ENCODE peak calls at places on chromosome 10, in four cellular contexts. X is NCI-H1092; E is H9; V is effector memory CD8-positive, alpha-beta T cell. S is an unnamed sample.

GRCh38 chr10:35561670-35562069 is 43.5 kb upstream of the GJD4 start:
- DNase-seq in X (no peak), E (no peak), V (no peak), S (no peak)

GRCh38 chr10:88466786-88467185 is 116.3 kb downstream of the RNLS start:
- DNase-seq in X (no peak), V (no peak), E (no peak), S (no peak)

GRCh38 chr10:122147731-122148130 is 123.4 kb upstream of the BTBD16 start:
- DNase-seq in X (peak), V (no peak), E (no peak), S (no peak)

GRCh38 chr10:120999868-121000267 is 148.7 kb downstream of the WDR11 start:
- DNase-seq in X (no peak), E (no peak), V (no peak), S (no peak)

GRCh38 chr10:4266387-4267083 is 481.5 kb upstream of the KLF6 start:
- DNase-seq in X (no peak), E (no peak), V (no peak), S (no peak)

GRCh38 chr10:6327906-6328707 is 125.4 kb downstream of the PFKFB3 start:
- DNase-seq in E (no peak), V (no peak), X (no peak), S (no peak)

GRCh38 chr10:60367431-60367830 is 22.2 kb downstream of the ANK3 start:
- DNase-seq in V (no peak), E (no peak), X (no peak), S (no peak)

GRCh38 chr10:133616371-133617130 is 10.0 kb downstream of the FRG2B start:
- DNase-seq in X (no peak), V (no peak), E (no peak), S (no peak)

GRCh38 chr10:15088428-15089261 is at the start of gene ACBD7:
- DNase-seq in V (peak), E (peak), X (peak), S (peak)

GRCh38 chr10:133464582-133465031 is 10.9 kb downstream of the SCART1 start:
- DNase-seq in V (no peak), E (no peak), X (no peak), S (no peak)

GRCh38 chr10:130456616-130457015 is 320.4 kb downstream of the GLRX3 start:
- DNase-seq in E (peak), X (no peak), V (no peak), S (no peak)

GRCh38 chr10:22927661-22928403 is at the start of gene ARMC3:
- DNase-seq in E (peak), V (peak), X (peak), S (no peak)

GRCh38 chr10:71696635-71697326 is 22.8 kb downstream of the C10orf105 start:
- DNase-seq in V (peak), X (peak), E (peak), S (peak)

GRCh38 chr10:86077271-86077670 is 289.3 kb downstream of the GRID1 start:
- DNase-seq in X (no peak), E (no peak), V (no peak), S (no peak)

GRCh38 chr10:55629792-55630490 is 731.1 kb downstream of the ZWINT start:
- DNase-seq in E (peak), V (no peak), X (no peak), S (no peak)

GRCh38 chr10:22590115-22590514 is 124.3 kb downstream of the PIP4K2A start:
- DNase-seq in X (no peak), E (no peak), V (no peak), S (no peak)

GRCh38 chr10:97882142-97883091 is 32.8 kb downstream of the GOLGA7B start:
- DNase-seq in X (no peak), V (no peak), E (no peak), S (no peak)

GRCh38 chr10:1213707-1214675 is 157.8 kb downstream of the WDR37 start:
- DNase-seq in E (peak), V (no peak), X (no peak), S (no peak)

GRCh38 chr10:110567201-110568054 is at the start of gene SMC3:
- DNase-seq in V (peak), E (peak), X (peak), S (peak)

GRCh38 chr10:1056326-1057105 is at the start of gene WDR37:
- DNase-seq in V (peak), E (peak), X (peak), S (peak)

GRCh38 chr10:86752311-86752710 is 4.1 kb upstream of the BMPR1A start:
- DNase-seq in X (no peak), V (no peak), E (no peak), S (no peak)

GRCh38 chr10:69757553-69758309 is 44.0 kb upstream of the COL13A1 start:
- DNase-seq in X (no peak), E (no peak), V (no peak), S (no peak)

GRCh38 chr10:26215534-26215922 is 1.0 kb upstream of the GAD2 start:
- DNase-seq in E (no peak), X (no peak), V (no peak), S (no peak)

GRCh38 chr10:27240891-27241639 is 468 bp upstream of the ACBD5 start:
- DNase-seq in X (no peak), E (peak), V (peak), S (peak)

GRCh38 chr10:6053816-6054581 is 8.2 kb downstream of the IL2RA start:
- DNase-seq in V (no peak), E (no peak), X (no peak), S (no peak)

GRCh38 chr10:1203216-1203615 is 147.0 kb downstream of the WDR37 start:
- DNase-seq in X (no peak), E (peak), V (no peak), S (no peak)

GRCh38 chr10:12381536-12382156 is 32.3 kb downstream of the CAMK1D start:
- DNase-seq in X (no peak), E (no peak), V (no peak), S (no peak)

GRCh38 chr10:118927317-118927716 is 102.2 kb upstream of the NANOS1 start:
- DNase-seq in X (no peak), E (no peak), V (no peak), S (no peak)

GRCh38 chr10:110258542-110258941 is 46.2 kb downstream of the SMNDC1 start:
- DNase-seq in X (no peak), V (no peak), E (no peak), S (no peak)

GRCh38 chr10:117112220-117112619 is 25.9 kb downstream of the VAX1 start:
- DNase-seq in E (no peak), X (no peak), V (no peak), S (no peak)

GRCh38 chr10:110327262-110327914 is 22.7 kb upstream of the SMNDC1 start:
- DNase-seq in E (no peak), X (no peak), V (no peak), S (no peak)

GRCh38 chr10:75062191-75062849 is 49.1 kb upstream of the SAMD8 start:
- DNase-seq in X (no peak), E (no peak), V (no peak), S (no peak)